ENCODE peak calls at places on chromosomes 2 and 18, in ten cellular contexts. T is HS-5, D is amniotic epithelial cell, Y is BE2C, P is GM04503, R is A549, S is transverse colon, N is GM13977, X is IMR-90, C is HS-27A. A is an unnamed sample.

GRCh38 chr2:3193423-3194330 is 183.9 kb downstream of the EIPR1 start:
- DNase-seq in T (no peak), D (peak), Y (no peak), P (no peak), R (no peak), S (no peak), N (no peak), X (peak), C (no peak), A (no peak)

GRCh38 chr18:56711706-56712445 is 60.7 kb downstream of the WDR7 start:
- DNase-seq in T (no peak), D (peak), Y (no peak), P (peak), R (no peak), S (no peak), N (no peak), X (no peak), C (no peak), A (no peak)

GRCh38 chr18:79766308-79766707 is 31.4 kb upstream of the KCNG2 start:
- DNase-seq in T (no peak), D (no peak), Y (no peak), P (no peak), R (no peak), S (no peak), N (no peak), X (no peak), C (no peak), A (no peak)

GRCh38 chr18:62716679-62717058 is 1.3 kb downstream of the PHLPP1 start:
- DNase-seq in T (no peak), D (peak), Y (no peak), P (no peak), R (peak), S (peak), N (peak), X (no peak), C (no peak), A (peak)

GRCh38 chr2:239192456-239192855 is 208.4 kb downstream of the HDAC4 start:
- DNase-seq in T (no peak), D (no peak), Y (no peak), P (no peak), R (no peak), S (no peak), N (no peak), X (no peak), C (no peak), A (peak)

GRCh38 chr2:192194065-192194865 is 468 bp downstream of the TMEFF2 start:
- DNase-seq in T (no peak), D (no peak), Y (no peak), P (no peak), R (no peak), S (no peak), N (peak), X (peak), C (no peak), A (peak)

GRCh38 chr18:9417081-9417841 is 58.1 kb upstream of the RALBP1 start:
- DNase-seq in T (no peak), D (peak), Y (no peak), P (no peak), R (no peak), S (no peak), N (no peak), X (peak), C (no peak), A (peak)

GRCh38 chr2:157172866-157173578 is 84.5 kb upstream of the GALNT5 start:
- DNase-seq in T (no peak), D (peak), Y (no peak), P (no peak), R (peak), S (no peak), N (no peak), X (peak), C (no peak), A (no peak)

GRCh38 chr18:58768293-58768974 is 96.2 kb upstream of the ZNF532 start:
- DNase-seq in T (no peak), D (peak), Y (peak), P (no peak), R (peak), S (peak), N (peak), X (peak), C (no peak), A (peak)

GRCh38 chr2:104889261-104890091 is 35.6 kb downstream of the POU3F3 start:
- DNase-seq in T (no peak), D (no peak), Y (no peak), P (no peak), R (no peak), S (peak), N (no peak), X (no peak), C (no peak), A (peak)

GRCh38 chr2:138373993-138374408 is 127.6 kb upstream of the SPOPL start:
- DNase-seq in T (peak), D (peak), Y (peak), P (no peak), R (peak), S (no peak), N (peak), X (peak), C (no peak), A (no peak)

GRCh38 chr2:234816056-234816455 is 135.8 kb upstream of the SH3BP4 start:
- DNase-seq in T (no peak), D (no peak), Y (peak), P (no peak), R (no peak), S (no peak), N (no peak), X (no peak), C (no peak), A (no peak)

GRCh38 chr2:135629520-135629919 is 98.2 kb downstream of the R3HDM1 start:
- DNase-seq in T (no peak), D (no peak), Y (no peak), P (no peak), R (no peak), S (no peak), N (no peak), X (no peak), C (no peak), A (no peak)

GRCh38 chr2:62586981-62587380 is 81.0 kb upstream of the TMEM17 start:
- DNase-seq in T (no peak), D (peak), Y (no peak), P (no peak), R (no peak), S (no peak), N (no peak), X (peak), C (no peak), A (no peak)

GRCh38 chr2:127611076-127611925 is 34.7 kb upstream of the GPR17 start:
- DNase-seq in T (no peak), D (no peak), Y (no peak), P (no peak), R (no peak), S (peak), N (no peak), X (no peak), C (no peak), A (no peak)

GRCh38 chr2:59232394-59233165 is 991.5 kb upstream of the FANCL start:
- DNase-seq in T (no peak), D (no peak), Y (no peak), P (no peak), R (no peak), S (no peak), N (no peak), X (no peak), C (no peak), A (no peak)

GRCh38 chr2:84827978-84828575 is 52.8 kb downstream of the TRABD2A start:
- DNase-seq in T (no peak), D (no peak), Y (no peak), P (no peak), R (no peak), S (no peak), N (no peak), X (no peak), C (no peak), A (no peak)

GRCh38 chr2:59889305-59889704 is 664.1 kb downstream of the BCL11A start:
- DNase-seq in T (no peak), D (no peak), Y (no peak), P (no peak), R (no peak), S (no peak), N (no peak), X (no peak), C (no peak), A (no peak)

GRCh38 chr2:1070601-1071000 is 120.0 kb downstream of the SNTG2 start:
- DNase-seq in T (no peak), D (no peak), Y (peak), P (no peak), R (no peak), S (no peak), N (no peak), X (no peak), C (no peak), A (no peak)

GRCh38 chr2:101823347-101823791 is 125.9 kb downstream of the MAP4K4 start:
- DNase-seq in T (no peak), D (peak), Y (peak), P (no peak), R (peak), S (peak), N (peak), X (peak), C (no peak), A (no peak)

GRCh38 chr2:188776634-188777033 is 197.5 kb upstream of the COL3A1 start:
- DNase-seq in T (peak), D (peak), Y (no peak), P (no peak), R (no peak), S (no peak), N (no peak), X (peak), C (peak), A (no peak)

GRCh38 chr2:107648781-107649413 is 177.8 kb upstream of the RGPD4 start:
- DNase-seq in T (no peak), D (no peak), Y (no peak), P (no peak), R (no peak), S (no peak), N (no peak), X (no peak), C (no peak), A (no peak)

A was measured in kidney.